ENCODE peak calls at places on chromosome 2, in ten cellular contexts. O, W, Z, K, T, F, A, X, S and M are unnamed samples.

GRCh38 chr2:52220393-52220792 is 1188.5 kb upstream of the NRXN1 start:
- DNase-seq in O (no peak), W (no peak), Z (no peak), K (no peak), T (no peak), F (no peak), A (no peak), X (no peak), S (no peak), M (no peak)

GRCh38 chr2:113203901-113204519 is 30.2 kb downstream of the PSD4 start:
- DNase-seq in O (peak; percentile 72), W (peak; percentile 91), Z (peak; percentile 75), K (peak; percentile 29), T (peak; percentile 82), F (peak; percentile 96), A (peak; percentile 76), X (peak; percentile 72), S (peak; percentile 77), M (peak; percentile 84)

GRCh38 chr2:137190411-137191190 is 425.3 kb downstream of the THSD7B start:
- DNase-seq in O (no peak), W (no peak), Z (no peak), K (no peak), T (no peak), F (peak; percentile 56), A (no peak), X (no peak), S (peak; percentile 60), M (no peak)

GRCh38 chr2:187505064-187505672 is 49.1 kb downstream of the TFPI start:
- DNase-seq in O (no peak), W (no peak), Z (no peak), K (no peak), T (no peak), F (no peak), A (no peak), X (no peak), S (no peak), M (no peak)

GRCh38 chr2:15363142-15363541 is 198.0 kb downstream of the NBAS start:
- DNase-seq in O (no peak), W (no peak), Z (no peak), K (no peak), T (no peak), F (no peak), A (no peak), X (no peak), S (peak; percentile 73), M (no peak)

GRCh38 chr2:241391892-241392665 is 36.0 kb downstream of the FARP2 start:
- DNase-seq in O (no peak), W (peak; percentile 61), Z (no peak), K (no peak), T (no peak), F (peak; percentile 76), A (no peak), X (peak; percentile 6), S (peak; percentile 75), M (peak; percentile 53)

GRCh38 chr2:223262946-223263345 is 211.0 kb downstream of the KCNE4 start:
- DNase-seq in O (no peak), W (no peak), Z (no peak), K (no peak), T (no peak), F (peak; percentile 60), A (no peak), X (no peak), S (peak; percentile 67), M (no peak)

GRCh38 chr2:24958411-24958935 is 13.3 kb downstream of the DNAJC27 start:
- DNase-seq in O (no peak), W (no peak), Z (no peak), K (no peak), T (no peak), F (no peak), A (no peak), X (no peak), S (no peak), M (no peak)